ENCODE peak calls at places on chromosome 6, in seven cellular contexts. One of them, this sample, is unnamed.

GRCh38 chr6:158972241-158973233 is 27.5 kb downstream of the RSPH3 start:
- DNase-seq in activated gamma-delta T cell treated with anti-CD3 and anti-CD28 coated beads, Interleukin-2, amount 50 U/mL, for 16 hours: no peak
- DNase-seq in frontal cortex: no peak
- DNase-seq in pulmonary artery endothelial cell: peak
- DNase-seq in tibial artery: no peak
- DNase-seq in AG10803: peak
- DNase-seq in fibroblast of the conjunctiva: peak
- DNase-seq in this sample: peak

GRCh38 chr6:1817033-1817761 is 207.5 kb downstream of the FOXC1 start:
- DNase-seq in tibial artery: no peak
- DNase-seq in AG10803: peak
- DNase-seq in activated gamma-delta T cell treated with anti-CD3 and anti-CD28 coated beads, Interleukin-2, amount 50 U/mL, for 16 hours: no peak
- DNase-seq in pulmonary artery endothelial cell: peak
- DNase-seq in frontal cortex: no peak
- DNase-seq in fibroblast of the conjunctiva: no peak
- DNase-seq in this sample: peak

GRCh38 chr6:54697423-54697822 is 149.1 kb upstream of the FAM83B start:
- DNase-seq in pulmonary artery endothelial cell: no peak
- DNase-seq in frontal cortex: no peak
- DNase-seq in fibroblast of the conjunctiva: no peak
- DNase-seq in activated gamma-delta T cell treated with anti-CD3 and anti-CD28 coated beads, Interleukin-2, amount 50 U/mL, for 16 hours: no peak
- DNase-seq in tibial artery: no peak
- DNase-seq in AG10803: peak
- DNase-seq in this sample: peak

GRCh38 chr6:165571068-165571682 is 91.9 kb downstream of the PDE10A start:
- DNase-seq in AG10803: peak
- DNase-seq in fibroblast of the conjunctiva: no peak
- DNase-seq in tibial artery: no peak
- DNase-seq in frontal cortex: no peak
- DNase-seq in activated gamma-delta T cell treated with anti-CD3 and anti-CD28 coated beads, Interleukin-2, amount 50 U/mL, for 16 hours: no peak
- DNase-seq in pulmonary artery endothelial cell: no peak
- DNase-seq in this sample: no peak

GRCh38 chr6:153059757-153060156 is 57.2 kb upstream of the MTRF1L start:
- DNase-seq in pulmonary artery endothelial cell: no peak
- DNase-seq in frontal cortex: no peak
- DNase-seq in activated gamma-delta T cell treated with anti-CD3 and anti-CD28 coated beads, Interleukin-2, amount 50 U/mL, for 16 hours: no peak
- DNase-seq in AG10803: peak
- DNase-seq in tibial artery: no peak
- DNase-seq in fibroblast of the conjunctiva: no peak
- DNase-seq in this sample: no peak

GRCh38 chr6:80553071-80553740 is 446.7 kb downstream of the BCKDHB start:
- DNase-seq in fibroblast of the conjunctiva: no peak
- DNase-seq in AG10803: no peak
- DNase-seq in tibial artery: no peak
- DNase-seq in pulmonary artery endothelial cell: no peak
- DNase-seq in activated gamma-delta T cell treated with anti-CD3 and anti-CD28 coated beads, Interleukin-2, amount 50 U/mL, for 16 hours: no peak
- DNase-seq in frontal cortex: no peak
- DNase-seq in this sample: no peak

GRCh38 chr6:41937881-41938574 is 3.6 kb downstream of the CCND3 start:
- DNase-seq in activated gamma-delta T cell treated with anti-CD3 and anti-CD28 coated beads, Interleukin-2, amount 50 U/mL, for 16 hours: peak
- DNase-seq in AG10803: no peak
- DNase-seq in pulmonary artery endothelial cell: no peak
- DNase-seq in fibroblast of the conjunctiva: no peak
- DNase-seq in frontal cortex: no peak
- DNase-seq in tibial artery: no peak
- DNase-seq in this sample: no peak

GRCh38 chr6:168363302-168363701 is 43.7 kb upstream of the DACT2 start:
- DNase-seq in activated gamma-delta T cell treated with anti-CD3 and anti-CD28 coated beads, Interleukin-2, amount 50 U/mL, for 16 hours: no peak
- DNase-seq in pulmonary artery endothelial cell: no peak
- DNase-seq in fibroblast of the conjunctiva: no peak
- DNase-seq in frontal cortex: no peak
- DNase-seq in tibial artery: no peak
- DNase-seq in AG10803: no peak
- DNase-seq in this sample: no peak

GRCh38 chr6:124907596-124907995 is 54.6 kb upstream of the RNF217 start:
- DNase-seq in pulmonary artery endothelial cell: no peak
- DNase-seq in frontal cortex: no peak
- DNase-seq in fibroblast of the conjunctiva: no peak
- DNase-seq in tibial artery: no peak
- DNase-seq in activated gamma-delta T cell treated with anti-CD3 and anti-CD28 coated beads, Interleukin-2, amount 50 U/mL, for 16 hours: no peak
- DNase-seq in AG10803: no peak
- DNase-seq in this sample: no peak

GRCh38 chr6:122730334-122730733 is 49.2 kb upstream of the FABP7 start:
- DNase-seq in activated gamma-delta T cell treated with anti-CD3 and anti-CD28 coated beads, Interleukin-2, amount 50 U/mL, for 16 hours: no peak
- DNase-seq in tibial artery: no peak
- DNase-seq in fibroblast of the conjunctiva: no peak
- DNase-seq in frontal cortex: no peak
- DNase-seq in AG10803: no peak
- DNase-seq in pulmonary artery endothelial cell: no peak
- DNase-seq in this sample: no peak

This sample was measured in GM23248.